ENCODE peak calls at places on chromosomes 5 and 9, in eight cellular contexts. Z is NCI-H524; R is fibroblast of pulmonary artery; O is stimulated activated CD4-positive, alpha-beta T cell treated with anti-CD3 and anti-CD28 coated beads, TNF-alpha, amount 100 ng/mL, for 4 hours; G is neuronal stem cell; Y is effector memory CD4-positive, alpha-beta T cell; D is substantia nigra; I is HEK293T. M is an unnamed sample.

GRCh38 chr9:35669331-35670145 is 4.2 kb upstream of the CA9 start:
- DNase-seq in Z (no peak), R (no peak), O (no peak), G (no peak), Y (no peak), D (no peak), I (no peak), M (no peak)

GRCh38 chr5:72427488-72428437 is 79.4 kb downstream of the ZNF366 start:
- DNase-seq in Z (no peak), R (peak), O (no peak), G (peak), Y (no peak), D (no peak), I (no peak), M (no peak)

GRCh38 chr9:71765693-71766092 is 2.6 kb downstream of the CEMIP2 start:
- DNase-seq in Z (no peak), R (peak), O (no peak), G (no peak), Y (no peak), D (no peak), I (no peak), M (no peak)

GRCh38 chr5:91022518-91022917 is 360.6 kb downstream of the ARRDC3 start:
- DNase-seq in Z (no peak), R (no peak), O (no peak), G (no peak), Y (no peak), D (no peak), I (no peak), M (no peak)

GRCh38 chr5:132500931-132501628 is 10.5 kb upstream of the IRF1 start:
- DNase-seq in Z (peak), R (peak), O (peak), G (no peak), Y (peak), D (no peak), I (peak), M (peak)

GRCh38 chr5:173302546-173303155 is 25.6 kb downstream of the STC2 start:
- DNase-seq in Z (no peak), R (peak), O (no peak), G (no peak), Y (no peak), D (no peak), I (peak), M (no peak)

GRCh38 chr5:123814796-123815479 is 303.0 kb downstream of the CSNK1G3 start:
- DNase-seq in Z (no peak), R (peak), O (no peak), G (no peak), Y (no peak), D (no peak), I (no peak), M (no peak)

GRCh38 chr9:124964056-124964455 is 23.2 kb upstream of the GOLGA1 start:
- DNase-seq in Z (no peak), R (no peak), O (no peak), G (no peak), Y (no peak), D (no peak), I (no peak), M (no peak)

GRCh38 chr5:33166522-33166921 is 274.2 kb upstream of the TARS1 start:
- DNase-seq in Z (no peak), R (no peak), O (no peak), G (no peak), Y (no peak), D (no peak), I (no peak), M (no peak)

GRCh38 chr9:135980926-135981630 is 19.9 kb upstream of the UBAC1 start:
- DNase-seq in Z (no peak), R (no peak), O (no peak), G (no peak), Y (no peak), D (peak), I (no peak), M (peak)

M was measured in caudate nucleus.